ENCODE peak calls at places on chromosome 15, in six cellular contexts. Y is esophagus squamous epithelium, F is endothelial cell, V is Calu3, I is adrenal gland, B is upper lobe of right lung. S is an unnamed sample.

GRCh38 chr15:93460717-93461116 is 371.7 kb upstream of the RGMA start:
- DNase-seq in Y (no peak), F (no peak), V (peak; percentile 15), I (no peak), B (no peak), S (no peak)

GRCh38 chr15:63833246-63833696 is 477 bp downstream of the HERC1 start:
- DNase-seq in Y (no peak), F (peak; percentile 34), V (peak; percentile 37), I (peak; percentile 33), B (peak; percentile 76), S (peak; percentile 71)

GRCh38 chr15:39641187-39641889 is 60.5 kb downstream of the THBS1 start:
- DNase-seq in Y (no peak), F (no peak), V (peak; percentile 22), I (no peak), B (no peak), S (no peak)

GRCh38 chr15:29568840-29569532 is 253.3 kb downstream of the TJP1 start:
- DNase-seq in Y (no peak), F (peak; percentile 16), V (peak; percentile 31), I (no peak), B (no peak), S (peak; percentile 27)

GRCh38 chr15:66724732-66725467 is 22.9 kb downstream of the SMAD6 start:
- DNase-seq in Y (no peak), F (no peak), V (no peak), I (no peak), B (peak; percentile 40), S (no peak)

GRCh38 chr15:90291679-90292356 is 26.3 kb downstream of the NGRN start:
- DNase-seq in Y (no peak), F (no peak), V (peak; percentile 59), I (peak; percentile 28), B (peak; percentile 69), S (no peak)

GRCh38 chr15:48373855-48374421 is 42.7 kb downstream of the DUT start:
- DNase-seq in Y (no peak), F (no peak), V (peak; percentile 23), I (peak; percentile 83), B (peak; percentile 60), S (no peak)

GRCh38 chr15:88661041-88661765 is 22.4 kb downstream of the ISG20 start:
- DNase-seq in Y (no peak), F (no peak), V (no peak), I (no peak), B (no peak), S (no peak)

GRCh38 chr15:68764090-68764489 is 56.6 kb downstream of the ANP32A start:
- DNase-seq in Y (no peak), F (no peak), V (no peak), I (no peak), B (no peak), S (no peak)

GRCh38 chr15:57224664-57225063 is 151.6 kb upstream of the CGNL1 start:
- DNase-seq in Y (no peak), F (no peak), V (no peak), I (no peak), B (no peak), S (no peak)

GRCh38 chr15:74565381-74566085 is 24.5 kb downstream of the ARID3B start:
- DNase-seq in Y (no peak), F (no peak), V (no peak), I (no peak), B (no peak), S (no peak)

GRCh38 chr15:69082556-69082955 is 68.1 kb downstream of the NOX5 start:
- DNase-seq in Y (no peak), F (no peak), V (no peak), I (no peak), B (no peak), S (no peak)

GRCh38 chr15:73755481-73755880 is 2.3 kb upstream of the INSYN1 start:
- DNase-seq in Y (no peak), F (no peak), V (no peak), I (no peak), B (no peak), S (no peak)

GRCh38 chr15:32873292-32874114 is 155.7 kb downstream of the GREM1 start:
- DNase-seq in Y (no peak), F (no peak), V (no peak), I (no peak), B (no peak), S (no peak)

GRCh38 chr15:25450163-25450562 is 11.3 kb upstream of the UBE3A start:
- DNase-seq in Y (no peak), F (no peak), V (no peak), I (no peak), B (no peak), S (no peak)

GRCh38 chr15:33913459-33913858 is 54.8 kb upstream of the CHRM5 start:
- DNase-seq in Y (no peak), F (no peak), V (no peak), I (no peak), B (no peak), S (no peak)

GRCh38 chr15:73996939-73997338 is 2.4 kb downstream of the PML start:
- DNase-seq in Y (no peak), F (peak; percentile 30), V (no peak), I (no peak), B (no peak), S (no peak)

GRCh38 chr15:45116482-45117326 is 2.6 kb downstream of the DUOXA2 start:
- DNase-seq in Y (no peak), F (no peak), V (no peak), I (no peak), B (peak; percentile 63), S (no peak)

GRCh38 chr15:90201944-90202375 is 830 bp downstream of the SEMA4B start:
- DNase-seq in Y (no peak), F (no peak), V (peak; percentile 20), I (no peak), B (no peak), S (peak; percentile 51)

GRCh38 chr15:57134877-57135276 is 216.4 kb downstream of the TCF12 start:
- DNase-seq in Y (no peak), F (no peak), V (no peak), I (no peak), B (no peak), S (no peak)

GRCh38 chr15:22819651-22820050 is 18.8 kb upstream of the NIPA2 start:
- DNase-seq in Y (no peak), F (no peak), V (no peak), I (no peak), B (no peak), S (no peak)

GRCh38 chr15:29913528-29914135 is 91.4 kb upstream of the TJP1 start:
- DNase-seq in Y (no peak), F (no peak), V (no peak), I (no peak), B (no peak), S (no peak)

GRCh38 chr15:20357139-20358065 is 184.2 kb downstream of the GOLGA6L6 start:
- DNase-seq in Y (no peak), F (no peak), V (no peak), I (peak; percentile 9), B (peak; percentile 76), S (no peak)

GRCh38 chr15:70833897-70834765 is 19.8 kb downstream of the LARP6 start:
- DNase-seq in Y (no peak), F (no peak), V (peak; percentile 81), I (no peak), B (no peak), S (no peak)

GRCh38 chr15:62739507-62739906 is 303.0 kb upstream of the TPM1 start:
- DNase-seq in Y (no peak), F (no peak), V (no peak), I (no peak), B (no peak), S (no peak)

GRCh38 chr15:99906356-99906755 is 173.1 kb upstream of the LYSMD4 start:
- DNase-seq in Y (no peak), F (no peak), V (no peak), I (no peak), B (no peak), S (no peak)

GRCh38 chr15:99911824-99912223 is 178.6 kb upstream of the LYSMD4 start:
- DNase-seq in Y (no peak), F (no peak), V (no peak), I (no peak), B (no peak), S (no peak)

GRCh38 chr15:99906793-99907192 is 173.6 kb upstream of the LYSMD4 start:
- DNase-seq in Y (no peak), F (no peak), V (no peak), I (no peak), B (no peak), S (no peak)

GRCh38 chr15:99907698-99908097 is 174.5 kb upstream of the LYSMD4 start:
- DNase-seq in Y (no peak), F (no peak), V (no peak), I (no peak), B (no peak), S (no peak)

DNA sequence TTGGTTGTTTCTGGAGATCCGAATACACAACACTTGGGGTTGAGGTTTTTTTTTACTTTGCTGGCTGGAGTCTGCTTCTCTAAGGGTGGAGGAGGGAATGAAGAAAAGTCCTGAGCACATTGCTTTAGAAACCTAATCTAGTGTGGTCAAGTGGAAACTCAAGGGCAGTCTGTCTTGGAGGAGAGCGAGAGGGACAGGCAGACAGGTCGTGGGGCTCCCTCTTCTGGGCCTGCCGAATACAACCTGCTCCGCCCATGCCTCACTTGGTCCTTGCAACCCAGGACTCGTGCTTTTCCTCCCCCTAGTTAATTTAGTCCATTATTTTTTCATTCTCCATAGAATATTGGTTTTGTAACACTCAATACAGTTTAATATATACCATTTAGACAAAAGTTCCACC is 176.7 kb upstream of the LYSMD4 start:
- DNase-seq in Y (no peak), F (no peak), V (no peak), I (no peak), B (no peak), S (no peak)
- TF ChIP-seq CTCF in Y (no peak), F (no peak), V (no peak), I (no peak), B (peak; percentile 12), S (peak; percentile 28)

GRCh38 chr15:80747317-80748053 is 31.7 kb upstream of the CEMIP start:
- DNase-seq in Y (no peak), F (no peak), V (no peak), I (no peak), B (no peak), S (peak; percentile 28)
- TF ChIP-seq CTCF in Y (no peak), F (no peak), V (no peak), I (no peak), B (no peak), S (no peak)

GRCh38 chr15:91480426-91480825 is 373.1 kb upstream of the SLCO3A1 start:
- DNase-seq in Y (no peak), F (no peak), V (no peak), I (no peak), B (no peak), S (no peak)
- TF ChIP-seq CTCF in Y (no peak), F (no peak), V (no peak), I (no peak), B (no peak), S (no peak)

GRCh38 chr15:75791337-75791713 is 51.9 kb upstream of the UBE2Q2 start:
- DNase-seq in Y (no peak), F (no peak), V (no peak), I (no peak), B (no peak), S (no peak)

GRCh38 chr15:75782926-75783325 is 60.3 kb upstream of the UBE2Q2 start:
- DNase-seq in Y (no peak), F (no peak), V (no peak), I (no peak), B (no peak), S (no peak)

GRCh38 chr15:75790631-75791336 is 52.5 kb upstream of the UBE2Q2 start:
- DNase-seq in Y (no peak), F (no peak), V (no peak), I (no peak), B (no peak), S (no peak)

GRCh38 chr15:75786564-75786925 is 56.7 kb upstream of the UBE2Q2 start:
- DNase-seq in Y (no peak), F (no peak), V (no peak), I (no peak), B (no peak), S (no peak)

GRCh38 chr15:75785771-75786563 is 57.3 kb upstream of the UBE2Q2 start:
- DNase-seq in Y (no peak), F (peak; percentile 46), V (no peak), I (no peak), B (peak; percentile 60), S (peak; percentile 51)
- TF ChIP-seq CTCF in Y (no peak), F (no peak), V (no peak), I (no peak), B (no peak), S (peak; percentile 26)